ENCODE peak calls at places on chromosomes 16 and 17, in four cellular contexts. Y, D, Q and N are unnamed samples.

GRCh38 chr17:39138416-39139136 is 12.9 kb downstream of the PLXDC1 start:
- DNase-seq in Y (no peak), D (no peak), Q (no peak), N (no peak)

GRCh38 chr17:77845541-77846225 is 112.8 kb upstream of the TNRC6C start:
- DNase-seq in Y (no peak), D (no peak), Q (no peak), N (no peak)

GRCh38 chr17:17421346-17422216 is 55.2 kb upstream of the MED9 start:
- DNase-seq in Y (no peak), D (no peak), Q (no peak), N (no peak)

GRCh38 chr16:11152677-11153321 is 103.2 kb downstream of the SOCS1 start:
- DNase-seq in Y (no peak), D (peak; percentile 15), Q (no peak), N (no peak)

GRCh38 chr17:1865252-1866037 is 35.6 kb downstream of the RPA1 start:
- DNase-seq in Y (peak; percentile 68), D (peak; percentile 37), Q (peak; percentile 48), N (peak; percentile 57)

GRCh38 chr17:51640108-51640622 is 379.8 kb downstream of the UTP18 start:
- DNase-seq in Y (peak; percentile 39), D (no peak), Q (no peak), N (peak; percentile 62)

GRCh38 chr17:49687878-49688491 is 10.1 kb upstream of the SPOP start:
- DNase-seq in Y (peak; percentile 32), D (peak; percentile 96), Q (peak; percentile 39), N (no peak)

GRCh38 chr17:34728771-34729310 is 149.5 kb downstream of the TMEM132E start:
- DNase-seq in Y (no peak), D (no peak), Q (no peak), N (no peak)

GRCh38 chr16:87226926-87227650 is 90.1 kb downstream of the C16orf95 start:
- DNase-seq in Y (no peak), D (peak; percentile 18), Q (no peak), N (no peak)

GRCh38 chr17:36608794-36609497 is 7.6 kb downstream of the MRM1 start:
- DNase-seq in Y (peak; percentile 39), D (peak; percentile 49), Q (no peak), N (no peak)

GRCh38 chr16:87817910-87818309 is 51.4 kb downstream of the SLC7A5 start:
- DNase-seq in Y (no peak), D (no peak), Q (no peak), N (no peak)

GRCh38 chr17:81998719-81999438 is 21.4 kb downstream of the ASPSCR1 start:
- DNase-seq in Y (no peak), D (no peak), Q (no peak), N (no peak)

GRCh38 chr16:81553814-81554675 is 109.4 kb downstream of the CMIP start:
- DNase-seq in Y (no peak), D (peak; percentile 65), Q (no peak), N (no peak)

GRCh38 chr17:80746262-80746935 is 201.8 kb downstream of the RPTOR start:
- DNase-seq in Y (no peak), D (no peak), Q (no peak), N (no peak)

GRCh38 chr16:15975172-15975571 is 25.8 kb downstream of the ABCC1 start:
- DNase-seq in Y (no peak), D (no peak), Q (no peak), N (no peak)

GRCh38 chr16:27365142-27366089 is 36.6 kb upstream of the IL21R start:
- DNase-seq in Y (peak; percentile 41), D (peak; percentile 40), Q (no peak), N (no peak)

GRCh38 chr16:81405702-81406113 is 38.9 kb upstream of the CMIP start:
- DNase-seq in Y (no peak), D (peak; percentile 94), Q (no peak), N (no peak)

GRCh38 chr17:42873321-42873720 is 22.3 kb downstream of the AOC3 start:
- DNase-seq in Y (no peak), D (no peak), Q (no peak), N (no peak)

GRCh38 chr17:17831208-17832039 is 5.4 kb downstream of the SREBF1 start:
- DNase-seq in Y (no peak), D (no peak), Q (no peak), N (no peak)

GRCh38 chr17:58365185-58365979 is 13.4 kb upstream of the SUPT4H1 start:
- DNase-seq in Y (no peak), D (no peak), Q (no peak), N (no peak)

GRCh38 chr16:57692636-57693035 is 2.0 kb upstream of the DRC7 start:
- DNase-seq in Y (no peak), D (no peak), Q (no peak), N (no peak)

GRCh38 chr17:83096401-83097220 is 17.2 kb downstream of the METRNL start:
- DNase-seq in Y (no peak), D (no peak), Q (no peak), N (no peak)

GRCh38 chr17:35088647-35088910 is 25.1 kb upstream of the RFFL start:
- DNase-seq in Y (no peak), D (no peak), Q (no peak), N (no peak)

GRCh38 chr17:68533887-68534700 is 21.9 kb downstream of the PRKAR1A start:
- DNase-seq in Y (no peak), D (peak; percentile 29), Q (no peak), N (no peak)

GRCh38 chr16:66359811-66360608 is 6.5 kb upstream of the CDH5 start:
- DNase-seq in Y (no peak), D (peak; percentile 95), Q (no peak), N (no peak)

GRCh38 chr17:64786337-64786736 is 124.2 kb upstream of the SMURF2 start:
- DNase-seq in Y (no peak), D (no peak), Q (no peak), N (peak; percentile 24)